ENCODE peak calls at places on chromosome 12, in six cellular contexts. T is GM12891; H is mucosa of gallbladder; F is fibroblast of pulmonary artery; R is naive thymus-derived CD8-positive, alpha-beta T cell; C is brain microvascular endothelial cell. E is an unnamed sample.

GRCh38 chr12:112303004-112303403 is 79.2 kb downstream of the HECTD4 start:
- DNase-seq in H (no peak), C (peak), T (peak), F (peak), R (peak), E (no peak)

GRCh38 chr12:6963016-6963731 is 7.3 kb downstream of the PHB2 start:
- DNase-seq in C (no peak), T (no peak), R (peak), F (no peak), H (peak), E (no peak)

GRCh38 chr12:62711626-62712305 is 223.2 kb downstream of the PPM1H start:
- DNase-seq in C (no peak), F (no peak), H (no peak), R (no peak), T (no peak), E (no peak)

GRCh38 chr12:66620026-66620425 is 58.9 kb downstream of the GRIP1 start:
- DNase-seq in R (no peak), T (no peak), C (no peak), H (no peak), F (no peak), E (no peak)

GRCh38 chr12:99067171-99067785 is 422.2 kb downstream of the APAF1 start:
- DNase-seq in R (no peak), H (no peak), C (no peak), F (no peak), T (no peak), E (no peak)

GRCh38 chr12:64428956-64429355 is 23.0 kb upstream of the TBK1 start:
- DNase-seq in F (no peak), C (no peak), R (no peak), T (no peak), H (no peak), E (no peak)

GRCh38 chr12:51077930-51078329 is 5.5 kb downstream of the CSRNP2 start:
- DNase-seq in H (no peak), C (peak), T (no peak), R (no peak), F (no peak), E (no peak)

GRCh38 chr12:115763376-115763775 is 514.1 kb downstream of the MED13L start:
- DNase-seq in R (no peak), C (no peak), H (no peak), F (no peak), T (no peak), E (no peak)

GRCh38 chr12:124758266-124759200 is 105.1 kb downstream of the SCARB1 start:
- DNase-seq in C (no peak), H (no peak), R (no peak), T (no peak), F (no peak), E (no peak)

GRCh38 chr12:50120521-50120920 is 8.5 kb downstream of the COX14 start:
- DNase-seq in T (no peak), C (no peak), F (no peak), H (no peak), R (no peak), E (no peak)

GRCh38 chr12:57005980-57006808 is at the start of gene ZBTB39:
- DNase-seq in H (peak), R (peak), T (peak), F (peak), C (peak), E (peak)

GRCh38 chr12:26119391-26119981 is 5.4 kb downstream of the BHLHE41 start:
- DNase-seq in R (no peak), C (peak), H (no peak), T (no peak), F (peak), E (no peak)

GRCh38 chr12:67327466-67327865 is 58.3 kb downstream of the CAND1 start:
- DNase-seq in R (no peak), C (no peak), F (no peak), H (no peak), T (no peak), E (no peak)

GRCh38 chr12:28222081-28222700 is 31.9 kb downstream of the CCDC91 start:
- DNase-seq in T (no peak), H (no peak), C (peak), R (no peak), F (no peak), E (no peak)

GRCh38 chr12:118402251-118402650 is 25.9 kb downstream of the SUDS3 start:
- DNase-seq in F (peak), R (no peak), T (no peak), H (no peak), C (peak), E (no peak)

GRCh38 chr12:6235499-6235898 is 35.3 kb downstream of the CD9 start:
- DNase-seq in T (no peak), F (no peak), R (peak), H (peak), C (no peak), E (no peak)

E was measured in 8988T.